ENCODE peak calls at places on chromosome 1, in eight cellular contexts. S is NCI-H460, R is GM23338, T is heart right ventricle, P is T-helper 2 cell, Q is cortex of kidney, H is iris pigment epithelial cell, G is left ventricle myocardium inferior. W is an unnamed sample.

GRCh38 chr1:82901118-82901517 is 1097.8 kb downstream of the TTLL7 start:
- DNase-seq in S (no peak), R (no peak), T (no peak), P (no peak), Q (no peak), H (no peak), G (no peak), W (no peak)

GRCh38 chr1:11847667-11848445 is at the start of gene NPPA:
- DNase-seq in S (no peak), R (no peak), T (peak; percentile 23), P (no peak), Q (no peak), H (no peak), G (peak; percentile 26), W (no peak)

GRCh38 chr1:151159373-151159772 is 2.9 kb downstream of the TNFAIP8L2 start:
- DNase-seq in S (no peak), R (no peak), T (no peak), P (no peak), Q (no peak), H (no peak), G (no peak), W (no peak)

GRCh38 chr1:17212009-17212408 is 7.1 kb downstream of the PADI1 start:
- DNase-seq in S (no peak), R (no peak), T (no peak), P (no peak), Q (no peak), H (no peak), G (no peak), W (peak; percentile 14)

GRCh38 chr1:84481317-84481716 is 2.3 kb downstream of the RPF1 start:
- DNase-seq in S (no peak), R (no peak), T (no peak), P (no peak), Q (no peak), H (no peak), G (no peak), W (no peak)

GRCh38 chr1:158830904-158831507 is at the start of gene MNDA:
- DNase-seq in S (no peak), R (no peak), T (no peak), P (no peak), Q (no peak), H (no peak), G (no peak), W (no peak)

GRCh38 chr1:211808475-211808874 is 22.1 kb downstream of the LPGAT1 start:
- DNase-seq in S (no peak), R (no peak), T (no peak), P (no peak), Q (no peak), H (no peak), G (no peak), W (no peak)

GRCh38 chr1:48807599-48808260 is 31.0 kb upstream of the BEND5 start:
- DNase-seq in S (no peak), R (no peak), T (no peak), P (no peak), Q (no peak), H (no peak), G (no peak), W (no peak)

GRCh38 chr1:8097077-8097799 is 71.1 kb upstream of the ERRFI1 start:
- DNase-seq in S (peak; percentile 78), R (no peak), T (no peak), P (no peak), Q (no peak), H (peak; percentile 98), G (no peak), W (peak; percentile 92)

GRCh38 chr1:30111431-30111830 is 612.0 kb downstream of the MATN1 start:
- DNase-seq in S (peak; percentile 36), R (peak; percentile 82), T (peak; percentile 50), P (no peak), Q (no peak), H (peak; percentile 52), G (peak; percentile 27), W (peak; percentile 27)

GRCh38 chr1:145716641-145717061 is 2.6 kb upstream of the CD160 start:
- DNase-seq in S (no peak), R (no peak), T (no peak), P (no peak), Q (no peak), H (no peak), G (no peak), W (no peak)

W was measured in LoVo.